ENCODE peak calls at places on chromosomes 3 and 15, in nine cellular contexts. E, W, N, I, R, T, L, Z and C are unnamed samples.

GRCh38 chr15:69578252-69578651 is 125.6 kb downstream of the RPLP1 start:
- DNase-seq in E (no peak), W (no peak), N (no peak), I (no peak), R (no peak), T (no peak), L (no peak), Z (no peak), C (no peak)

GRCh38 chr3:9036327-9037112 is 73.2 kb upstream of the RAD18 start:
- DNase-seq in E (peak), W (no peak), N (no peak), I (peak), R (no peak), T (no peak), L (no peak), Z (peak), C (peak)

GRCh38 chr3:133578548-133579191 is 5.2 kb downstream of the CDV3 start:
- DNase-seq in E (peak), W (peak), N (no peak), I (no peak), R (no peak), T (no peak), L (no peak), Z (no peak), C (no peak)

GRCh38 chr3:73144276-73144675 is 82.8 kb downstream of the EBLN2 start:
- DNase-seq in E (peak), W (no peak), N (no peak), I (peak), R (no peak), T (peak), L (no peak), Z (no peak), C (no peak)

GRCh38 chr15:78726870-78727551 is 84.3 kb downstream of the ADAMTS7 start:
- DNase-seq in E (no peak), W (peak), N (no peak), I (no peak), R (peak), T (peak), L (no peak), Z (no peak), C (no peak)

GRCh38 chr3:167733961-167734497 is 663 bp downstream of the PDCD10 start:
- DNase-seq in E (peak), W (no peak), N (no peak), I (no peak), R (no peak), T (no peak), L (no peak), Z (no peak), C (no peak)

GRCh38 chr3:178602864-178603263 is 66.6 kb downstream of the KCNMB2 start:
- DNase-seq in E (no peak), W (no peak), N (no peak), I (no peak), R (no peak), T (no peak), L (no peak), Z (no peak), C (no peak)

GRCh38 chr3:71518089-71518488 is 65.4 kb downstream of the FOXP1 start:
- DNase-seq in E (no peak), W (no peak), N (no peak), I (no peak), R (no peak), T (no peak), L (no peak), Z (no peak), C (no peak)

GRCh38 chr15:97728791-97729190 is 231.7 kb upstream of the ARRDC4 start:
- DNase-seq in E (no peak), W (no peak), N (no peak), I (no peak), R (no peak), T (no peak), L (no peak), Z (no peak), C (no peak)

GRCh38 chr15:72306211-72306785 is 13.7 kb downstream of the CELF6 start:
- DNase-seq in E (peak), W (no peak), N (no peak), I (no peak), R (peak), T (peak), L (no peak), Z (no peak), C (no peak)

GRCh38 chr3:49378249-49378899 is 20.2 kb upstream of the GPX1 start:
- DNase-seq in E (peak), W (peak), N (no peak), I (peak), R (no peak), T (no peak), L (peak), Z (no peak), C (no peak)

GRCh38 chr15:68224546-68225250 is 4.8 kb downstream of the CLN6 start:
- DNase-seq in E (no peak), W (no peak), N (no peak), I (no peak), R (peak), T (no peak), L (no peak), Z (no peak), C (peak)

GRCh38 chr3:187516446-187516845 is 148.3 kb downstream of the RTP4 start:
- DNase-seq in E (peak), W (no peak), N (no peak), I (no peak), R (no peak), T (no peak), L (no peak), Z (no peak), C (no peak)

GRCh38 chr3:70053293-70053692 is 53.8 kb downstream of the SAMMSON start:
- DNase-seq in E (peak), W (peak), N (no peak), I (no peak), R (no peak), T (no peak), L (no peak), Z (no peak), C (no peak)

GRCh38 chr3:42749753-42750231 is 23.3 kb downstream of the CCDC13 start:
- DNase-seq in E (peak), W (peak), N (no peak), I (no peak), R (peak), T (peak), L (no peak), Z (no peak), C (no peak)

GRCh38 chr15:89809787-89810148 is 4.9 kb downstream of the ANPEP start:
- DNase-seq in E (no peak), W (no peak), N (no peak), I (no peak), R (no peak), T (no peak), L (no peak), Z (no peak), C (no peak)

GRCh38 chr15:39453500-39454073 is 127.3 kb upstream of the THBS1 start:
- DNase-seq in E (no peak), W (no peak), N (no peak), I (no peak), R (no peak), T (no peak), L (no peak), Z (no peak), C (no peak)

GRCh38 chr3:88742066-88742465 is 365.4 kb upstream of the EPHA3 start:
- DNase-seq in E (peak), W (peak), N (no peak), I (no peak), R (no peak), T (no peak), L (peak), Z (no peak), C (no peak)

GRCh38 chr15:68991723-68992122 is 22.8 kb upstream of the NOX5 start:
- DNase-seq in E (peak), W (peak), N (no peak), I (peak), R (peak), T (no peak), L (no peak), Z (no peak), C (no peak)

DNA sequence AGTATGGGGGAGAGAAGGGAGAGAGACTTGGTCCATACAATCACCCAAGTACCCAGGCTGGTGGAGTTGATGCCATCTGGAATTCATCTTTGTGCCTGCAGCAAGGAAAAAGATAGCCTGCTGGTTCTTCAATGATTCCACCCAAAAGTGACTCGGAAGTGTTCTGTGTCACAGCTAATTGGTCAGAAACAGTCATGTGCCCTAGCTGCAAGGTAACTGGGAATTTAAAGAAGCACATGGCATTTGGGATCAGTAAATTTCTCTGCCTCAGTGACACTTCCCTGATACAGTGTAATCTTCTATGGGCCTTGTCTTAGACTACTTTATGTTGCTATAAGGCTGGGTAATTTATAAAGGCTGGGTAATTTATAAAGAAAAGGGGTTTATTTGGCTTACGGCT is 17.5 kb downstream of the TLNRD1 start:
- DNase-seq in E (no peak), W (no peak), N (no peak), I (no peak), R (no peak), T (no peak), L (no peak), Z (no peak), C (no peak)
- TF ChIP-seq CTCF in E (no peak), W (no peak), N (no peak), I (no peak), R (no peak), T (no peak), L (no peak), Z (no peak), C (no peak)

GRCh38 chr15:80915462-80915861 is 74.2 kb downstream of the MESD start:
- DNase-seq in E (no peak), W (no peak), N (no peak), I (no peak), R (no peak), T (peak), L (no peak), Z (no peak), C (no peak)
- TF ChIP-seq CTCF in E (no peak), W (no peak), N (no peak), I (no peak), R (no peak), T (peak), L (no peak), Z (no peak), C (no peak)

DNA sequence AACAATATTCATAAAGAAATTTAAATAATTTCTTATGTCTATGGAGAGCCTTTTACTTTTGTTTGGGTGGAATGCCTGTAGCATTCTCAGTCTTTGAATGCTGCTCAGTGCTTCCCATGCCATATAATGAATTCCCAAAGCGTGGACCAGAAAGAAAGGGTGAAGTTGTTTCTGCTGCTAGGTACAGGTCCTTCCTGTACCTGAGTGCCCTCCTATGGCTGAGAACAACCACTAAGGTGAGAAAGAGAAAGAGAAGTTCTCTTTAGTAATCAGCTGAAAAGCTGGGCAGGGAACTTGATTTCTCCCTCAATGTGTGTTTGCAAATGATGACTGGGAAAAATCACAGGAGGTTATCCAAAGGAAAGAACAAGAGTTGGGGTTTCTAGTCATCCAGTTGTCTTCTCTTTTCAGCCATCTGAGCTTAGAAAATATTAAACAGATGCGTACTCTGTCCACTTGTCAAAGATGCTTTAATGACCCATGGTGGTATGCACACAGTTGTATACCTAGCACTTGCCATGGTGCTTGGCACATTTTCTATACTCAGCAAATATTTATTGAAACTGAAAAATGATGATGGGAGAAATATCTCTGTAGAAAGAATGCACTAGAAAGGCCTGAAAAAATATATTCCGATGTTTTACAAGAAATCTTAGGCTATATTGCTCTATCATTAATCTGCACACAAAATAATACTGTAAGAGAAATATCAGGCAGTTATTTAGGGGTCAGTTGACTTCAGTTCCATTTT is 404.7 kb downstream of the TIGIT start:
- DNase-seq in E (no peak), W (no peak), N (no peak), I (no peak), R (no peak), T (no peak), L (no peak), Z (no peak), C (no peak)
- TF ChIP-seq CTCF in E (no peak), W (peak), N (no peak), I (no peak), R (peak), T (peak), L (no peak), Z (no peak), C (no peak)

GRCh38 chr15:93087825-93088199 is 1.2 kb downstream of the RGMA start:
- DNase-seq in E (peak), W (peak), N (no peak), I (peak), R (no peak), T (peak), L (peak), Z (no peak), C (peak)

GRCh38 chr15:93088981-93089854 is at the start of gene RGMA:
- DNase-seq in E (no peak), W (no peak), N (no peak), I (peak), R (no peak), T (peak), L (no peak), Z (no peak), C (no peak)

GRCh38 chr15:93089855-93090305 is 869 bp upstream of the RGMA start:
- DNase-seq in E (no peak), W (no peak), N (no peak), I (peak), R (no peak), T (peak), L (no peak), Z (no peak), C (no peak)

GRCh38 chr15:93086791-93087190 is 2.2 kb downstream of the RGMA start:
- DNase-seq in E (no peak), W (no peak), N (no peak), I (no peak), R (no peak), T (no peak), L (no peak), Z (no peak), C (no peak)

DNA sequence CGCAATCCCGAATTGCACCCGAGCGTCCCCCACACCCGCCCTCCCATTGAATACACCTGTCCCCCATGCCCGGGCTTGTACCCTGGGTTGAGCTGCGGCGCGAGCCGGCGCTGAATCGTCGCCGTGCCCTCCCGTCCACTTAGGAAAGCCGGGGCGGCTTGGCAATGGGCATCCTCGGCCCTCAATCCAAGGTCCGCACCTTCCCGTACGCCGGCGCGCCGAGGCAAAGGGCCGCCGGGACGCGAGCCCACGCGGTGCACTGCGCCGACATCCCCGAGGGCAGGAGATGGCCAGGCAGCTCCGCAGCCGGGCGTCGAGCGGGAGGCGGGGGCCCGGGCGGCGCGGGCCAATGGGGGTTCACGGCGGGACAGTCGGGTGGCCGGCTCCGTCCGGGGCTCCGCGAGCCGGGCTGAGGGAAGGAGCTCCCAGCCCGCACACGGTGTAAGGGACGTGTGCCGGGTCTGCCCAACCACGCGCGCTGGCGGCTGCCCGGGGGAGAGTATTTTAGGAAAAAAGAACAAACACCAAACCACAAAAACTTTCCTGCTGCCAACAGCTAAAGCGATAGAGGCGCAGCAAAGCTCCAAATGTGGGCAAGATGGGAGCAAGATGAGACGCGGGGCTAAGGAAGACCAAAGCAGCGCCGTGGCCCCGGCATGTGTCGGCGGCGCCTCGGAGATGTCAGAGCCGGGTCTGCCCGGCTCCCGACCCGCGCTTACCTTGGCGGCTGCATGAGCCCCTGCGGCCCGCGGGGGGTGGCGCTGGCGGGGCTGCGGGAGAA is 621 bp downstream of the RGMA start:
- DNase-seq in E (no peak), W (peak), N (no peak), I (peak), R (no peak), T (peak), L (no peak), Z (no peak), C (no peak)
- TF ChIP-seq CTCF in E (no peak), W (no peak), N (no peak), I (no peak), R (peak), T (peak), L (no peak), Z (no peak), C (no peak)

DNA sequence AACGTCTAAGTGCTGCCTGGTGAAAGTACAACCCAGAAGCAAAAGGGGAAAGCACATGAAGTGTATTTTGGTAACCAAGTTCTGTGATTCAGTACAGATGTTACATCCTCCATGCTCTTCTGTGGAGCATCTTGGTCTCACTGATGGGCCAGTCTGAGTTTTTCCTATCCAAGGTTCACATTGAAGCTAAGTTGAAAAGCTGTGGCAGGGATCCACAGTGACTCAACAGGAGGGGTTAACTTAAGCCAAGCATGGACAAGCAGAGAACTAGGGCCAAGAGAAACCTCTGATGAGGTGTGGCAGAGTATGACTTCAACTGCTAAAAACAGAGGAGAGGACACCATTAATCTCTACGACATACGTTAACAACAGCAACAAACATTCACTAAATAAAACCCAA is 268.2 kb upstream of the UBE2E2 start:
- DNase-seq in E (no peak), W (peak), N (no peak), I (no peak), R (no peak), T (no peak), L (no peak), Z (no peak), C (no peak)
- TF ChIP-seq CTCF in E (no peak), W (no peak), N (no peak), I (no peak), R (no peak), T (no peak), L (no peak), Z (no peak), C (no peak)

GRCh38 chr3:155739154-155739553 is 5.7 kb downstream of the PLCH1 start:
- DNase-seq in E (peak), W (no peak), N (no peak), I (no peak), R (no peak), T (no peak), L (no peak), Z (no peak), C (no peak)
- TF ChIP-seq CTCF in E (no peak), W (no peak), N (no peak), I (no peak), R (peak), T (peak), L (no peak), Z (no peak), C (no peak)

GRCh38 chr15:28017423-28017924 is 81.6 kb downstream of the OCA2 start:
- DNase-seq in E (no peak), W (no peak), N (no peak), I (no peak), R (peak), T (no peak), L (no peak), Z (no peak), C (no peak)
- TF ChIP-seq CTCF in E (peak), W (no peak), N (no peak), I (no peak), R (peak), T (peak), L (peak), Z (no peak), C (no peak)

DNA sequence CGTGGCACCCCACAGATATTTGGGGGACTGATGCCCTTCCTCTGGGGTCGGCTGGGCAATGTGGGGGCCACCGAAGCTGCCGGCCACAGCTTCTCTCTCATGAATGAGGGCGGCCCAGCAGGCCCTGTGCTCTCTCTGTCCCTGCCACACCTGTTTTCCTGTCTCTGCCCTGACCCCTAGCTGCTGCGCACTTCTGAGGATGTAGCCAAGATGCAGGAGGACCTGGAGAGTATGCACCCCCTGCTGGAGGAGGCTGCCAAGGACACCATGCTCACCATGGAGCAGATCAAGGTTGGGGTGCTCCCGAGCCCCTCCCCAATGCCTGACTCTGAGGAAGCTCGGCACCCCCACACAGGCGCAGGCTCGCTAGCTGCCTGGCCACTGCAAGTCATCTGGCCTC is 59.7 kb downstream of the SEMA3G start:
- DNase-seq in E (peak), W (no peak), N (no peak), I (no peak), R (no peak), T (peak), L (no peak), Z (no peak), C (no peak)
- TF ChIP-seq CTCF in E (peak), W (peak), N (no peak), I (no peak), R (peak), T (peak), L (peak), Z (peak), C (no peak)

DNA sequence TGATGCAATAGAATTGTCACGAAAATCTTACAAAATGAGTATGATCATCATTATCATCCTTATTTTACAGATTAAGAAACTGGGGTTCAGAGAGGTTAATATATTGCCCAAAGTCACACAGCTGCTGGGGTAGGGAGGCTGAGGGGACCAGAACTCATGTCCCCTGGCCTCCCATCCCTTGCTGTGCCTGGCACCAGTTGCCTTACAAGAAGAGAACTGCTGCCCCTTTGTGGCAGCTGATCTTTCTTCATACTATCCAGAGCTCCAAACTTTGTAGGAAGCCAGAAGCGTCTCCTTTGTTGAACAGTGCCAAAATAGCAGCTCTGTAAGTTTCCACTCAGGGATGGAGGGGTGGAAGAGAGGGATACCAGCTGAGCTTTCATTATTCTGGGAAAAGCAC is 236.8 kb upstream of the TBC1D5 start:
- DNase-seq in E (no peak), W (no peak), N (no peak), I (no peak), R (no peak), T (no peak), L (no peak), Z (no peak), C (no peak)
- TF ChIP-seq CTCF in E (no peak), W (peak), N (no peak), I (no peak), R (no peak), T (peak), L (no peak), Z (no peak), C (no peak)

DNA sequence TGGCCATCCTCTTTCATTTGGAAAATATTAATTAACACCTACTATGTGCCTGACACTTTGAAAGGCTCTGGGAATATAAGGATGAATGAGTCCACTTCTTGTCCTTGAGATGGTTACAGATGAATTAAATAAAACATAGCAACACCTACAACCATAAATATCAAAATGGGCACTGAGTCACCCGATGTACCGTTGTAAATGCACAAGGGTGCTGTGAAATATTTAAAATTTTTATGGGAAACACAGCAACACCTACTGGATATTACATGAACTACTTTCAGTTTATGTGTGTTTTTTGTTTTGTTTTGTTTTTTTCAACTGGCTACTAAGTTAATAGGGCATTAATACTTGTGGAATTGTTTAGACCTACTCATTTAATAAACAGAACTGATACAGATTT is 239.0 kb upstream of the NAALADL2 start:
- DNase-seq in E (peak), W (peak), N (no peak), I (no peak), R (no peak), T (no peak), L (no peak), Z (no peak), C (no peak)
- TF ChIP-seq CTCF in E (peak), W (peak), N (no peak), I (no peak), R (peak), T (peak), L (no peak), Z (peak), C (no peak)